ENCODE peak calls at places on chromosomes 7 and 10, in nine cellular contexts. T, P, U, C, R, V, E, L and X are unnamed samples.
A peak's percentile ranks its signal among the peaks of the same experiment; 100 is the strongest.

GRCh38 chr7:157019718-157020451 is 9.4 kb upstream of the MNX1 start:
- DNase-seq in V (no peak), L (no peak), P (no peak), T (no peak), R (no peak), U (no peak), C (no peak), E (no peak), X (no peak)

GRCh38 chr10:30422981-30423654 is 10.9 kb upstream of the MAP3K8 start:
- DNase-seq in L (peak; percentile 73), P (no peak), C (no peak), U (peak; percentile 46), T (no peak), E (peak; percentile 82), R (peak; percentile 90), V (peak; percentile 84), X (peak; percentile 64)

GRCh38 chr7:36810032-36810431 is 85.7 kb upstream of the AOAH start:
- DNase-seq in U (no peak), T (no peak), P (no peak), E (no peak), R (no peak), C (no peak), V (no peak), L (no peak), X (no peak)

GRCh38 chr10:95547197-95547596 is 14.0 kb downstream of the SORBS1 start:
- DNase-seq in P (no peak), R (no peak), C (no peak), L (no peak), U (no peak), V (no peak), T (no peak), E (no peak), X (no peak)

GRCh38 chr7:113113912-113114311 is 4.4 kb downstream of the SMIM30 start:
- DNase-seq in E (no peak), T (no peak), V (no peak), U (peak; percentile 16), R (peak; percentile 3), L (no peak), P (no peak), C (peak; percentile 14), X (no peak)

GRCh38 chr10:132868995-132869394 is 73.4 kb downstream of the CFAP46 start:
- DNase-seq in R (no peak), E (no peak), T (no peak), C (no peak), L (no peak), V (no peak), P (no peak), U (no peak), X (no peak)

GRCh38 chr7:30706316-30706715 is 24.1 kb upstream of the CRHR2 start:
- DNase-seq in T (no peak), L (no peak), E (no peak), P (no peak), U (no peak), V (no peak), C (no peak), R (no peak), X (no peak)

GRCh38 chr10:37434091-37434490 is 308.7 kb downstream of the ANKRD30A start:
- DNase-seq in R (peak; percentile 1), E (no peak), C (no peak), T (no peak), U (no peak), P (no peak), L (peak; percentile 21), V (no peak), X (no peak)

GRCh38 chr10:131875501-131875900 is 25.3 kb upstream of the PPP2R2D start:
- DNase-seq in V (no peak), U (no peak), P (no peak), R (no peak), C (no peak), L (no peak), E (no peak), T (no peak), X (no peak)

GRCh38 chr10:13276749-13277394 is 23.0 kb downstream of the PHYH start:
- DNase-seq in C (no peak), V (peak; percentile 63), P (no peak), T (no peak), E (no peak), U (no peak), R (peak; percentile 45), L (peak; percentile 24), X (no peak)

GRCh38 chr10:88725798-88726197 is 19.7 kb downstream of the LIPK start:
- DNase-seq in V (no peak), P (no peak), E (no peak), T (no peak), U (no peak), R (no peak), L (no peak), C (no peak), X (no peak)

GRCh38 chr10:58546137-58546536 is 33.5 kb downstream of the BICC1 start:
- DNase-seq in E (no peak), V (no peak), C (no peak), T (no peak), P (no peak), U (no peak), R (no peak), L (no peak), X (no peak)

GRCh38 chr10:74293686-74294365 is 142.8 kb downstream of the ADK start:
- DNase-seq in R (peak; percentile 80), C (no peak), U (no peak), E (no peak), L (no peak), T (peak; percentile 10), V (peak; percentile 88), P (peak; percentile 37), X (peak; percentile 5)

GRCh38 chr10:21720090-21720489 is 186.1 kb downstream of the MLLT10 start:
- DNase-seq in R (peak; percentile 40), P (no peak), L (no peak), T (no peak), V (peak; percentile 28), U (no peak), C (no peak), E (no peak), X (no peak)

GRCh38 chr10:47420305-47421056 is 36.4 kb upstream of the ZNF488 start:
- DNase-seq in R (no peak), E (no peak), C (no peak), U (no peak), L (no peak), T (no peak), V (no peak), P (no peak), X (no peak)

GRCh38 chr7:43038229-43038628 is 74.2 kb upstream of the HECW1 start:
- DNase-seq in L (peak; percentile 14), U (no peak), C (no peak), P (no peak), V (peak; percentile 66), T (no peak), E (no peak), R (peak; percentile 74), X (no peak)

GRCh38 chr7:102260856-102261255 is 25.8 kb upstream of the SH2B2 start:
- DNase-seq in P (no peak), E (no peak), L (peak; percentile 78), U (no peak), T (no peak), C (no peak), R (peak; percentile 45), V (peak; percentile 44), X (no peak)

GRCh38 chr10:76643465-76643864 is 994.1 kb downstream of the KCNMA1 start:
- DNase-seq in C (no peak), R (no peak), E (no peak), P (peak; percentile 46), U (no peak), L (peak; percentile 20), T (no peak), V (no peak), X (no peak)

GRCh38 chr7:102925962-102926825 is 13.4 kb downstream of the LRRC17 start:
- DNase-seq in T (no peak), V (peak; percentile 78), C (no peak), L (no peak), P (no peak), E (no peak), R (no peak), U (no peak), X (no peak)

GRCh38 chr7:150753826-150754603 is 16.8 kb downstream of the GIMAP5 start:
- DNase-seq in T (no peak), C (peak; percentile 50), P (peak; percentile 39), L (no peak), R (no peak), E (no peak), V (no peak), U (peak; percentile 23), X (no peak)

GRCh38 chr7:47978790-47979144 is 648 bp downstream of the HUS1 start:
- DNase-seq in E (no peak), P (no peak), T (no peak), C (no peak), V (no peak), R (no peak), L (no peak), U (no peak), X (no peak)

GRCh38 chr7:44637788-44638594 is 31.6 kb downstream of the OGDH start:
- DNase-seq in C (no peak), U (peak; percentile 64), P (no peak), T (peak; percentile 56), R (peak; percentile 85), L (no peak), V (peak; percentile 96), E (no peak), X (peak; percentile 96)